ENCODE peak calls at places on chromosome 22, in eight cellular contexts. Y is heart left ventricle; Z is DMS79 treated with DMSO at 0.1 percent for 48 hours; E is HuH-7.5; C is thoracic aorta; W is HCT116; J is GM12865; I is naive thymus-derived CD4-positive, alpha-beta T cell. X is an unnamed sample.

GRCh38 chr22:43919106-43919965 is 4.3 kb upstream of the PNPLA3 start:
- DNase-seq in Y (no peak), Z (no peak), E (no peak), C (no peak), W (no peak), J (no peak), I (no peak), X (no peak)

GRCh38 chr22:29938285-29938693 is 55.3 kb downstream of the MTMR3 start:
- DNase-seq in Y (no peak), Z (no peak), E (no peak), C (no peak), W (no peak), J (peak), I (no peak), X (no peak)

GRCh38 chr22:42646569-42647525 is 2.3 kb downstream of the CYB5R3 start:
- DNase-seq in Y (peak), Z (peak), E (no peak), C (no peak), W (no peak), J (no peak), I (no peak), X (no peak)

GRCh38 chr22:49502126-49502826 is 325.4 kb downstream of the BRD1 start:
- DNase-seq in Y (no peak), Z (no peak), E (no peak), C (no peak), W (peak), J (no peak), I (no peak), X (no peak)

GRCh38 chr22:49179175-49179574 is 648.5 kb downstream of the BRD1 start:
- DNase-seq in Y (no peak), Z (no peak), E (no peak), C (no peak), W (no peak), J (no peak), I (no peak), X (no peak)

GRCh38 chr22:49663823-49664222 is 163.8 kb downstream of the BRD1 start:
- DNase-seq in Y (no peak), Z (no peak), E (no peak), C (no peak), W (no peak), J (no peak), I (no peak), X (no peak)

GRCh38 chr22:22248878-22249277 is 4.3 kb downstream of the VPREB1 start:
- DNase-seq in Y (no peak), Z (no peak), E (no peak), C (no peak), W (no peak), J (peak), I (no peak), X (no peak)

GRCh38 chr22:49307870-49308269 is 519.8 kb downstream of the BRD1 start:
- DNase-seq in Y (peak), Z (no peak), E (no peak), C (no peak), W (no peak), J (no peak), I (no peak), X (no peak)

GRCh38 chr22:42300286-42301071 is 30.0 kb upstream of the TCF20 start:
- DNase-seq in Y (no peak), Z (no peak), E (no peak), C (no peak), W (no peak), J (peak), I (no peak), X (no peak)

GRCh38 chr22:20783844-20784723 is 10.2 kb downstream of the SERPIND1 start:
- DNase-seq in Y (no peak), Z (peak), E (no peak), C (no peak), W (peak), J (peak), I (peak), X (peak)

GRCh38 chr22:46737976-46738641 is at the start of gene CERK:
- DNase-seq in Y (peak), Z (no peak), E (peak), C (no peak), W (no peak), J (peak), I (peak), X (peak)

GRCh38 chr22:36052505-36052941 is 23.9 kb upstream of the RBFOX2 start:
- DNase-seq in Y (no peak), Z (no peak), E (no peak), C (no peak), W (peak), J (peak), I (no peak), X (no peak)

GRCh38 chr22:17672417-17672991 is 33.9 kb downstream of the BCL2L13 start:
- DNase-seq in Y (no peak), Z (no peak), E (no peak), C (no peak), W (no peak), J (no peak), I (no peak), X (no peak)

GRCh38 chr22:32852346-32853251 is 51.1 kb downstream of the TIMP3 start:
- DNase-seq in Y (peak), Z (no peak), E (no peak), C (peak), W (no peak), J (no peak), I (no peak), X (no peak)

GRCh38 chr22:42080287-42080686 is 787 bp downstream of the SMDT1 start:
- DNase-seq in Y (no peak), Z (peak), E (no peak), C (no peak), W (no peak), J (peak), I (no peak), X (peak)

GRCh38 chr22:40346178-40347064 is at the start of gene ADSL:
- DNase-seq in Y (peak), Z (peak), E (peak), C (peak), W (peak), J (peak), I (peak), X (peak)

GRCh38 chr22:48640890-48641771 is 1186.5 kb downstream of the BRD1 start:
- DNase-seq in Y (no peak), Z (no peak), E (no peak), C (no peak), W (no peak), J (no peak), I (no peak), X (no peak)

GRCh38 chr22:20203142-20204099 is 52.6 kb upstream of the CCDC188 start:
- DNase-seq in Y (peak), Z (no peak), E (peak), C (no peak), W (no peak), J (no peak), I (no peak), X (no peak)

GRCh38 chr22:39622881-39623367 is 52.4 kb downstream of the CACNA1I start:
- DNase-seq in Y (peak), Z (no peak), E (peak), C (no peak), W (peak), J (peak), I (peak), X (peak)

GRCh38 chr22:19648419-19648929 is 65.8 kb upstream of the SEPTIN5 start:
- DNase-seq in Y (no peak), Z (no peak), E (no peak), C (no peak), W (peak), J (no peak), I (no peak), X (no peak)

GRCh38 chr22:22710719-22711531 is 66.5 kb downstream of the GGTLC2 start:
- DNase-seq in Y (peak), Z (no peak), E (peak), C (no peak), W (no peak), J (peak), I (peak), X (peak)

GRCh38 chr22:30969532-30970355 is 679 bp downstream of the TUG1 start:
- DNase-seq in Y (peak), Z (no peak), E (peak), C (no peak), W (no peak), J (peak), I (no peak), X (peak)